ENCODE peak calls at places on chromosomes 2 and 18, in eight cellular contexts. H is activated T-helper 1 cell treated with anti-CD3 and anti-CD28 coated beads, Interleukin-2, amount 50 U/mL, for 16 hours; J is HS-27A; Y is NCI-H460; E is fibroblast of the conjunctiva; W is NT2/D1; L is IMR-90; N is K562. B is an unnamed sample.

GRCh38 chr2:75276093-75277055 is 77.1 kb upstream of the TACR1 start:
- DNase-seq in J (no peak), E (no peak), H (no peak), N (no peak), W (peak), L (peak), Y (peak), B (no peak)

GRCh38 chr2:43676322-43677050 is at the start of gene C1GALT1C1L:
- DNase-seq in W (no peak), L (peak), Y (peak), N (peak), J (peak), H (no peak), E (peak), B (peak)

GRCh38 chr2:198456418-198456817 is 652.0 kb downstream of the PLCL1 start:
- DNase-seq in L (peak), E (no peak), N (no peak), H (no peak), J (no peak), Y (no peak), W (no peak), B (no peak)

GRCh38 chr18:58887613-58887963 is 22.9 kb downstream of the ZNF532 start:
- DNase-seq in N (peak), E (no peak), H (no peak), Y (no peak), J (peak), L (no peak), W (no peak), B (no peak)

GRCh38 chr2:204909791-204910190 is 364.5 kb downstream of the PARD3B start:
- DNase-seq in N (no peak), Y (no peak), J (no peak), L (peak), W (no peak), E (no peak), H (no peak), B (no peak)

GRCh38 chr2:48448274-48449061 is 81.5 kb upstream of the STON1 start:
- DNase-seq in E (peak), H (no peak), W (no peak), N (no peak), L (peak), J (no peak), Y (no peak), B (no peak)

GRCh38 chr2:64296150-64296500 is 151.9 kb upstream of the PELI1 start:
- DNase-seq in N (no peak), Y (no peak), J (no peak), E (no peak), L (no peak), H (no peak), W (no peak), B (no peak)

GRCh38 chr2:240646061-240646899 is 21.0 kb downstream of the GPR35 start:
- DNase-seq in W (no peak), H (no peak), N (peak), L (no peak), E (no peak), Y (no peak), J (no peak), B (no peak)

GRCh38 chr2:240982821-240983281 is 15.6 kb upstream of the SNED1 start:
- DNase-seq in N (no peak), J (no peak), H (no peak), L (no peak), E (no peak), W (no peak), Y (no peak), B (no peak)

B was measured in NCI-H510A.